ENCODE peak calls at places on chromosomes 11 and 22, in six cellular contexts. M, H, D, R, O and F are unnamed samples.
A peak's percentile ranks its signal among the peaks of the same experiment; 100 is the strongest.

GRCh38 chr11:109940816-109941215 is 152.4 kb upstream of the ZC3H12C start:
- DNase-seq in D (peak; percentile 27), M (no peak), O (no peak), H (peak; percentile 39), R (no peak), F (no peak)

GRCh38 chr11:8488395-8488794 is 105.6 kb downstream of the STK33 start:
- DNase-seq in H (no peak), M (no peak), R (no peak), O (no peak), D (no peak), F (no peak)

GRCh38 chr11:64052436-64052835 is 16.7 kb downstream of the FLRT1 start:
- DNase-seq in H (no peak), M (no peak), D (no peak), R (no peak), O (no peak), F (no peak)

GRCh38 chr11:42996742-42997307 is 315.0 kb upstream of the API5 start:
- DNase-seq in O (no peak), D (no peak), H (no peak), R (no peak), M (no peak), F (no peak)

GRCh38 chr11:76510060-76511047 is 65.5 kb downstream of the EMSY start:
- DNase-seq in O (no peak), D (no peak), R (no peak), M (no peak), H (no peak), F (peak; percentile 81)

GRCh38 chr22:39743955-39744752 is 149.4 kb downstream of the ENTHD1 start:
- DNase-seq in R (no peak), H (no peak), M (no peak), O (no peak), D (no peak), F (no peak)

GRCh38 chr11:2793781-2794418 is 91.7 kb downstream of the CDKN1C start:
- DNase-seq in M (no peak), D (no peak), H (no peak), R (no peak), O (no peak), F (no peak)

GRCh38 chr11:78406568-78407196 is 10.9 kb downstream of the GAB2 start:
- DNase-seq in D (no peak), M (no peak), O (no peak), R (no peak), H (no peak), F (no peak)

GRCh38 chr11:70424765-70425164 is 26.4 kb downstream of the CTTN start:
- DNase-seq in D (no peak), M (peak; percentile 26), H (no peak), R (no peak), O (no peak), F (no peak)

DNA sequence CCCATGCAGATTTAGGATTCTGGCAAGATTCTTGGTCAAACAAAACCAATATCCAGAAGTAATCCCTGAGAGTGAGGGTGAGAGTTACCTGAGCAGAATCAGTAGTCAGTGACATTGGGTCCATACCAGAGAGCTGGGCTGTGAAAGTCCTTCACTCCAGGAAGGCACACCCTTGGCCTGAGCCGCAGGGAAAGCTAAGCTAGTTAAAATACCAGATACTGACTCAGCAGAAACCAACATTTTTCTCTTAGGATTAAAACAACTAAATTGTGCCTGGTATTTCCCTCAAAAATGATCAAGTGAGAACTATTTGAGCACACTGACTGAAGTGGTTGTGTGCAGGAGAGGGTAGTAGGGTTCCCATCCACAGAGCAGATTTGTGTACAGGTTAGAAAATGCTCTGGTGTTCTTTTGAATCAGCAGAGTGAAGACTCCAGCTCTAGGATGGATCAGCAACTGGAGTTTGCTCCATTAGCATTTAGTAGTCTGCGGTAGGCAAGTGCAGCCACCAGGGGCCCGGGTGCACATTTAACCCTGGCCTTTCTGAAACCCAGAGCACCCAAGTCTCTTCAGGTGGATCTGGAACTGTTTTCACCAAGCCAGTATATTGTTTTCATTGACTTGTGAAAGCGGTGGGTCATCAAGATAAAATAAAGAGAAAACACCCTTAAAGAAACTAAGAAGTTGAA is 100.7 kb upstream of the CLPB start:
- DNase-seq in O (no peak), D (no peak), H (peak; percentile 10), M (no peak), R (peak; percentile 33), F (peak; percentile 73)
- TF ChIP-seq REST in O (no peak), D (no peak), H (no peak), M (no peak), R (no peak), F (no peak)

DNA sequence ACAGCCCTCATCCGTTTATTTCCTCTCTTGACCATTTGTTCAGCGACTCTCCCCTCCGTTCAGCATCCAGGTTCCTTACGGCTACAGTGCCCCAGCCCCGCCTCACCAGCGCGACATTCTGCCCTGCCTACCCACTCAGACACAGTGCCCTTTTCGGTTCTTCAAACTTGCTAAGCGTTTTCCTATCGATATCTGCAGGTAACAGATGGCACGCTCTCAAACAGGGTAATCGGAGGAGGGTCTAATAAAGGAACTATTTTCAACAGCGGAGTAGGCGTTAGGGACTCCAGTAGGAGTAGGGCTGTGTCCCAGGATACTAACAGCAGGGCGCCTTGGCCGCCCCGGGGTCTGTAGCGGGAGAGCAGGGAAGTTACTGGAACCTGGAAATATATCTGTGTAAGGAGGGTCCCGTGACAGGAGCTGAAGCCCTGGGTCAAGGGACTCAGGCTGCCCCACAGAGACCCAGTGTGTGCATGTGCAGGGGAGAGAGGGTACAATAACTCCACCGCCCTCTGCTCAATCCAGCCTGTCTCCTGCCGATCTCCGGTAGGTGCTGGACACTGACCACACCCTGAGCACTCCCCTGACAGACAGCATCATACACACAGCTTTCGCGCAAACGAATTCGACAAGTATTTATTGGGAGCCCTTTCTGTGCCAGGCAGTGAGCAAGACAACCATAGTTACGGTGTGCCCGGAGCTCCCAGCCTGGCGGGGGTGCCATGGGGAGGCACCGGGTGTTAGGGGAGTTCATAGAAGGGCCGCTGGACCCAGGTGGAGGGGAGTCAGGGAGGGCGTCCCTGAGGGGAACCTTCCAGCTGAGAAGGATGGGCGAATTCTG is 2.1 kb downstream of the KLHL35 start:
- DNase-seq in O (no peak), D (no peak), H (no peak), M (no peak), R (peak; percentile 51), F (no peak)
- H2AFZ ChIP-seq in O (no peak overlapping the region), D (no peak overlapping the region), H (no peak overlapping the region), M (no peak overlapping the region), R (peak overlapping the region; percentile 70), F (peak overlapping the region; percentile 92)

GRCh38 chr22:38656256-38657148 is at the start of the genes CBY1 and FAM227A:
- DNase-seq in H (peak; percentile 76), M (peak; percentile 41), R (peak; percentile 93), O (peak; percentile 78), D (peak; percentile 97), F (peak; percentile 99)

GRCh38 chr22:38652858-38653257 is 3.3 kb downstream of the FAM227A start:
- DNase-seq in D (no peak), O (no peak), H (no peak), M (no peak), R (no peak), F (no peak)

GRCh38 chr22:38653741-38654140 is 2.5 kb downstream of the FAM227A start:
- DNase-seq in O (no peak), M (no peak), H (no peak), R (no peak), D (no peak), F (no peak)

GRCh38 chr22:38657248-38657909 is 941 bp downstream of the CBY1 start:
- DNase-seq in D (no peak), H (no peak), O (peak; percentile 13), M (no peak), R (peak; percentile 31), F (peak; percentile 72)

GRCh38 chr22:38655532-38656255 is 498 bp downstream of the FAM227A start:
- DNase-seq in H (no peak), D (no peak), M (no peak), R (peak; percentile 26), O (no peak), F (no peak)
- TF ChIP-seq REST in H (no peak), D (no peak), M (no peak), R (no peak), O (no peak), F (no peak)

GRCh38 chr11:96000064-96000463 is 76.2 kb upstream of the MTMR2 start:
- DNase-seq in O (no peak), H (no peak), D (no peak), R (no peak), M (no peak), F (no peak)
- H2AFZ ChIP-seq in O (no peak overlapping the region), H (no peak overlapping the region), D (no peak overlapping the region), R (no peak overlapping the region), M (no peak overlapping the region), F (no peak overlapping the region)